ENCODE peak calls at places on chromosomes 11 and 22, in seven cellular contexts. O, W, Z, M, Y, F and N are unnamed samples.

GRCh38 chr22:46777609-46777970 is 15.1 kb downstream of the TBC1D22A start:
- DNase-seq in O (no peak), W (no peak), Z (no peak), M (no peak), Y (no peak), F (no peak), N (no peak)

GRCh38 chr22:21673534-21674321 is 7.9 kb downstream of the PPIL2 start:
- DNase-seq in O (no peak), W (no peak), Z (no peak), M (no peak), Y (no peak), F (no peak), N (no peak)

GRCh38 chr22:22201185-22201924 is 43.2 kb upstream of the VPREB1 start:
- DNase-seq in O (peak; percentile 41), W (no peak), Z (no peak), M (peak; percentile 33), Y (no peak), F (no peak), N (peak; percentile 12)

GRCh38 chr22:19990609-19991394 is 25.8 kb downstream of the ARVCF start:
- DNase-seq in O (no peak), W (no peak), Z (no peak), M (no peak), Y (no peak), F (no peak), N (no peak)

GRCh38 chr11:96736591-96736990 is 346.8 kb downstream of the JRKL start:
- DNase-seq in O (no peak), W (no peak), Z (no peak), M (peak; percentile 78), Y (no peak), F (no peak), N (no peak)

GRCh38 chr11:45278721-45279120 is 7.4 kb downstream of the SYT13 start:
- DNase-seq in O (no peak), W (peak; percentile 12), Z (no peak), M (no peak), Y (no peak), F (no peak), N (no peak)

GRCh38 chr11:116786966-116787365 is 857 bp downstream of the ZPR1 start:
- DNase-seq in O (no peak), W (no peak), Z (no peak), M (no peak), Y (no peak), F (no peak), N (no peak)

GRCh38 chr11:72576196-72576595 is 98.0 kb downstream of the PDE2A start:
- DNase-seq in O (no peak), W (no peak), Z (no peak), M (no peak), Y (no peak), F (no peak), N (no peak)

GRCh38 chr22:37187552-37187890 is 526 bp downstream of the C1QTNF6 start:
- DNase-seq in O (peak; percentile 54), W (no peak), Z (no peak), M (peak; percentile 85), Y (no peak), F (no peak), N (peak; percentile 46)

GRCh38 chr22:22359465-22359864 is 114.9 kb downstream of the VPREB1 start:
- DNase-seq in O (no peak), W (no peak), Z (no peak), M (no peak), Y (no peak), F (no peak), N (no peak)

GRCh38 chr11:119371778-119372182 is 9.7 kb downstream of the USP2 start:
- DNase-seq in O (no peak), W (peak; percentile 69), Z (no peak), M (no peak), Y (no peak), F (no peak), N (no peak)

GRCh38 chr11:65787649-65788622 is 1.1 kb downstream of the OVOL1 start:
- DNase-seq in O (no peak), W (no peak), Z (no peak), M (no peak), Y (peak; percentile 80), F (no peak), N (no peak)